ENCODE peak calls at places on chromosomes 4 and X, in ten cellular contexts. O is psoas muscle, D is endodermal cell, J is astrocyte, B is aorta, N is mesendoderm, A is cardiac muscle cell, X is left lung, V is gastrocnemius medialis, C is thoracic aorta. M is an unnamed sample. For H3K4me1 and H3K27me3, the result is how much of the 10 kb centered on the place peaks cover.

GRCh38 chr4:100302061-100303026 is 112.1 kb upstream of the DDIT4L start:
- DNase-seq in N (no peak), J (peak), V (peak), D (no peak), X (no peak), A (peak), C (no peak), O (peak), B (no peak), M (peak)

GRCh38 chr4:33512397-33512796 is 2731.9 kb downstream of the ARAP2 start:
- DNase-seq in X (no peak), C (no peak), O (no peak), N (no peak), B (no peak), V (no peak), A (no peak), D (no peak), J (no peak), M (no peak)

GRCh38 chr4:133320576-133321170 is 171.6 kb downstream of the PCDH10 start:
- DNase-seq in J (peak), D (peak), O (no peak), V (no peak), X (no peak), C (no peak), B (no peak), N (peak), A (peak), M (no peak)

GRCh38 chrX:50333308-50333707 is 128.7 kb downstream of the CCNB3 start:
- DNase-seq in A (no peak), D (no peak), O (no peak), C (no peak), X (peak), V (no peak), J (no peak), B (no peak), N (no peak), M (no peak)

GRCh38 chrX:14875624-14876023 is 2.4 kb downstream of the MOSPD2 start:
- DNase-seq in C (no peak), V (no peak), A (no peak), J (no peak), D (no peak), N (no peak), O (no peak), B (no peak), X (no peak), M (no peak)

GRCh38 chr4:172758586-172759340 is 409.8 kb upstream of the GALNT7 start:
- DNase-seq in V (no peak), D (no peak), C (no peak), J (peak), B (no peak), O (no peak), A (peak), N (no peak), X (no peak), M (no peak)

GRCh38 chr4:182289809-182290208 is 46.6 kb downstream of the TENM3 start:
- DNase-seq in V (no peak), O (no peak), B (no peak), J (no peak), N (peak), X (no peak), D (peak), C (no peak), A (no peak), M (no peak)

GRCh38 chrX:41333994-41334865 is at the start of gene DDX3X:
- DNase-seq in O (peak), V (peak), A (peak), B (peak), J (peak), N (peak), X (peak), C (peak), D (peak), M (peak)

GRCh38 chr4:849478-850175 is 23.7 kb upstream of the CPLX1 start:
- DNase-seq in X (no peak), V (no peak), C (no peak), J (no peak), B (peak), N (no peak), A (no peak), D (no peak), O (peak), M (peak)

GRCh38 chrX:64427787-64428186 is 32.5 kb upstream of the MTMR8 start:
- DNase-seq in N (no peak), C (no peak), X (no peak), A (no peak), J (no peak), O (no peak), V (no peak), B (no peak), D (no peak), M (no peak)

GRCh38 chrX:19549838-19550237 is 34.5 kb upstream of the MAP3K15 start:
- DNase-seq in B (no peak), N (no peak), J (no peak), V (no peak), C (no peak), X (no peak), A (no peak), D (no peak), O (no peak), M (no peak)

GRCh38 chrX:427812-428725 is 41.4 kb upstream of the PPP2R3B start:
- DNase-seq in N (peak), J (no peak), A (no peak), O (no peak), B (no peak), D (peak), V (no peak), C (no peak), X (no peak), M (no peak)

GRCh38 chrX:103878466-103879151 is 46.6 kb upstream of the RAB9B start:
- DNase-seq in X (no peak), O (no peak), V (peak), N (peak), J (peak), C (no peak), A (peak), B (no peak), D (peak), M (no peak)

GRCh38 chr4:127782025-127782274 is 172 bp upstream of the HSPA4L start:
- DNase-seq in A (peak), O (peak), V (no peak), X (peak), D (peak), N (peak), C (peak), J (peak), B (peak), M (peak)

GRCh38 chrX:11193035-11193469 is 81.9 kb downstream of the HCCS start:
- DNase-seq in B (no peak), C (no peak), J (peak), N (no peak), V (peak), A (peak), D (no peak), X (no peak), O (no peak), M (no peak)

GRCh38 chrX:136662976-136663375 is 15.0 kb downstream of the CD40LG start:
- DNase-seq in V (no peak), N (no peak), B (no peak), D (no peak), X (no peak), J (no peak), O (no peak), A (no peak), C (no peak), M (no peak)

GRCh38 chr4:16579866-16580265 is 318.6 kb downstream of the LDB2 start:
- DNase-seq in O (no peak), B (no peak), X (no peak), C (no peak), D (no peak), J (peak), V (no peak), A (no peak), N (no peak), M (no peak)

GRCh38 chr4:58274553-58274952 is 1164.4 kb upstream of the IGFBP7 start:
- DNase-seq in B (no peak), C (no peak), V (no peak), D (no peak), X (no peak), N (no peak), J (no peak), A (no peak), O (no peak), M (peak)

GRCh38 chr4:8760561-8760960 is 111.1 kb downstream of the HMX1 start:
- DNase-seq in D (peak), V (peak), A (no peak), N (no peak), C (no peak), O (no peak), X (peak), J (no peak), B (peak), M (peak)

GRCh38 chrX:46865281-46865680 is 28.4 kb downstream of the RP2 start:
- DNase-seq in N (peak), X (no peak), A (peak), C (no peak), B (no peak), O (no peak), V (no peak), D (no peak), J (peak), M (no peak)

DNA sequence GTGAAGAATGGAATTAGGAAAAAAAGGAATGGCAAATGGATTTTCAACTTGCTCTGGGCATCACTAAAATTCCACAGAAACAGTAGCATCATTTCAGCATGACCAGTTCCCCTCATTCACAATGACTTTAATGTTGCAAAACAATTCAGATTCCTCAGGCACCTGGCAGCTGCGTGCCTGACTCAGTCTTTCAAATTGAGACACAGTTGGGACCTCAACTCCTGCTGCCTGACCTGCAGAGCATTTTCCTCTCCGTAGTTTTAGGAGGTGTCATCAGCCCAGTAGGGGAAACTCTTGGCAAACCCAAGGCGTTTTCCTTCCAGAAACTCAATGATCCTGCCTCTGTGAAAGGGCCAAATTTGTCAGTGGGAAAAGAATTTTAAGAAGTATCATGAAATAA is 388.9 kb downstream of the SPRY1 start:
- DNase-seq in V (peak), D (peak), C (no peak), N (peak), O (peak), J (peak), B (peak), X (no peak), A (peak), M (peak)
- H3K4me1 ChIP-seq in V (under half), D (under half), C (under half), N (under half), O (under half), J (under half), B (under half), X (under half), A (under half), M (under half)

DNA sequence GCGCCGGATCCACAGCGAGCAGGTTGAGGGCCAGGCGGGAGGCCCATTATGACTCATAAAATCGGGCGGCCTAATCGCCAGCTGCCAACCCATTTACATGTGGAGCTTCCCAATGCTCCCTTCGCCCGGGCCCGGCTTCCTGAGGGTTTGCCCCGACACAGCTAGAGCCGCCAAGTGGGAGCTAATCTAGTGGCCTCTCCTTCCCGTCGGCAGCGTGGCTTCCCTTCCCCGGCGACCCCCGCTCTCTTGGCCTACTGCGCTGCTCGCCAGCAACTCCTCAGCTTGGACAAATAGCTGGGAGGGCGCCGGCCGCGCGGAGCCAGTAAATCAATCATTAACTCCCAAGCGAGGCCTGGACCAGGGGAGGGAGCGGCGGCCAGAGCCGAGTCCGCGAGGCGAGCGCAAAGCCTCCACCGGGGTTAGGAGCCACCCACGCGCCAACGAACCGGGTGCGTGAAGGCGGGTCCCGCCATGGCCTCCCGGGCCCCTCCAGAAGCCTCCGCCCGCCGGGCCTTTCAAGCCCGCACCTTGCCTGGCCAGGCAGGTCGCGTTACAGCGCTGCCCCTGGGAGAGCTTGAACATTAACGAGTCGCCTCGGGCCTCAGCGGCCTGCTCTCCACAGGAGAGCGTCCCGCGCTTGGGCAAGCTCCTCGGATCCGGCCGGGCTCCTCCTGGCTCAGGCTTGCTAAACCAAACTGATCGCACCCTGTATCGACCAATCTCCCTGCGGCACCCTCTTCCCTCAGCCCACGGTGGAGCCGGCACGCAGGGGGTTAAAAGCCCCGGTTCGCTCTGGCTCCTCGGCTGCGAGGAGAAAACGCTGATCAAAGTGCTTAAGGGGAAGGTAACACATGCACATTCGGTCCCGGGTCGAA is 10.6 kb upstream of the BCOR start:
- DNase-seq in A (peak), X (peak), O (peak), V (peak), J (no peak), N (peak), C (no peak), D (peak), B (peak), M (peak)
- H3K27me3 ChIP-seq in A (under half), X (half or more), O (under half), V (under half), J (under half), N (under half), C (under half), D (under half), B (under half), M (under half)

GRCh38 chrX:118524344-118524743 is 28.7 kb downstream of the DOCK11 start:
- DNase-seq in O (no peak), X (no peak), N (no peak), V (no peak), B (no peak), J (no peak), A (no peak), C (no peak), D (no peak), M (no peak)

GRCh38 chrX:118523920-118524319 is 28.3 kb downstream of the DOCK11 start:
- DNase-seq in O (no peak), J (no peak), D (no peak), A (no peak), X (no peak), V (no peak), B (no peak), C (no peak), N (no peak), M (no peak)

GRCh38 chrX:118528089-118528753 is 32.6 kb downstream of the DOCK11 start:
- DNase-seq in J (no peak), O (no peak), A (no peak), X (no peak), D (no peak), B (no peak), V (no peak), N (no peak), C (no peak), M (no peak)

GRCh38 chrX:118525146-118525725 is 29.6 kb downstream of the DOCK11 start:
- DNase-seq in V (no peak), J (no peak), B (no peak), A (no peak), D (no peak), O (no peak), X (no peak), N (no peak), C (no peak), M (no peak)

GRCh38 chrX:118526149-118526548 is 30.5 kb downstream of the DOCK11 start:
- DNase-seq in X (no peak), V (no peak), O (no peak), N (no peak), B (no peak), J (no peak), A (peak), D (no peak), C (no peak), M (no peak)
- H3K27ac ChIP-seq in X (no peak), V (no peak), O (no peak), N (no peak), B (no peak), J (no peak), A (peak), D (no peak), C (peak), M (peak)

GRCh38 chr4:72969957-72970356 is 99.6 kb downstream of the COX18 start:
- DNase-seq in D (no peak), C (peak), X (no peak), B (peak), V (no peak), J (peak), N (no peak), A (peak), O (no peak), M (peak)

GRCh38 chr4:72975488-72975784 is 94.1 kb downstream of the COX18 start:
- DNase-seq in J (peak), X (no peak), D (no peak), O (no peak), N (no peak), B (no peak), V (no peak), C (no peak), A (peak), M (no peak)

GRCh38 chr4:72974694-72975487 is 94.6 kb downstream of the COX18 start:
- DNase-seq in N (peak), B (no peak), O (no peak), A (peak), J (peak), X (no peak), C (no peak), V (no peak), D (no peak), M (no peak)

GRCh38 chr4:72970756-72971155 is 98.8 kb downstream of the COX18 start:
- DNase-seq in O (no peak), X (no peak), B (no peak), J (peak), C (no peak), N (no peak), A (no peak), D (no peak), V (no peak), M (no peak)

GRCh38 chr4:72971572-72971971 is 97.9 kb downstream of the COX18 start:
- DNase-seq in X (no peak), B (no peak), C (no peak), V (no peak), D (no peak), N (no peak), J (peak), A (peak), O (no peak), M (no peak)
- H3K4me1 ChIP-seq in X (under half), B (under half), C (half or more), V (under half), D (under half), N (under half), J (under half), A (under half), O (under half), M (under half)

DNA sequence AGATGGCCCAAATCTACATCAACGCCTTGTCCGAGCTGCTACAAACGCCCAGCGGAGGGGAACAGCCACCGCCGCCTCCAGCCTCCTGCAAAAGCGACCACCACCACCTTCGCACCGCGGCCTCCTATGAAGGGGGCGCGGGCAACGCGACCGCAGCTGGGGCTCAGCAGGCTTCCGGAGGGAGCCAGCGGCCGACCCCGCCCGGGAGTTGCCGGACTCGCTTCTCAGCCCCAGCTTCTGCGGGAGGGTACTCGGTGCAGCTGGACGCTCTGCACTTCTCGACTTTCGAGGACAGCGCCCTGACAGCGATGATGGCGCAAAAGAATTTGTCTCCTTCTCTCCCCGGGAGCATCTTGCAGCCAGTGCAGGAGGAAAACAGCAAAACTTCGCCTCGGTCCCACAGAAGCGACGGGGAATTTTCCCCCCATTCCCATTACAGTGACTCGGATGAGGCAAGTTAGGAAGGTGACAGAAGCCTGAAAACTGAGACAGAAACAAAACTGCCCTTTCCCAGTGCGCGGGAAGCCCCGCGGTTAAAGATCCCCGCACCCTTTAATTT is 1.1 kb downstream of the ATOH1 start:
- DNase-seq in J (no peak), X (no peak), O (no peak), B (no peak), C (no peak), N (peak), A (no peak), V (no peak), D (peak), M (no peak)
- H3K27me3 ChIP-seq in J (half or more), X (half or more), O (under half), B (under half), C (under half), N (half or more), A (half or more), V (half or more), D (half or more), M (under half)

GRCh38 chr4:10283761-10284160 is 167.2 kb upstream of the WDR1 start:
- DNase-seq in B (no peak), O (no peak), A (no peak), C (no peak), X (no peak), D (no peak), N (no peak), J (no peak), V (no peak), M (no peak)
- H3K27ac ChIP-seq in B (no peak), O (no peak), A (no peak), C (no peak), X (no peak), D (no peak), N (no peak), J (no peak), V (no peak), M (no peak)

DNA sequence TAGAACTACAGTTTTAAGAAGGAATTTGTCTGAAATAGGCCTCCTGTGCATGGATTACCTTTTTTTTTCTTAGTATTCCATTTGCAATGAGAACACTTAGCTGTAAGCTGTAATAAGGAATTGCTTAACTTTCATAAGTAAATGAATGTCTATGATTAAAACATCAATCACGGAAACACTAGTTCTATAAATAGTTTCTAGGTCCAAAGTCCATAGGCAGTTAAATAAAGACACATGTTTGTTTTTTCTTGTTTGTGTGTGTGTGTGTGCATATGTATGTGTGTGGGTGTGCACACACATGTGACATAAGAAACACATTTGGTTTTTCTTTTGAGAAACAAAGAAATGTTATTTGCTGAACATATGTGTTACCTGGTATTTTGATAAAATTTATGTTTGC is 11.2 kb downstream of the GPRIN3 start:
- DNase-seq in J (no peak), B (no peak), O (no peak), A (no peak), C (no peak), X (no peak), N (no peak), V (no peak), D (no peak), M (no peak)
- H3K4me1 ChIP-seq in J (under half), B (under half), O (under half), A (half or more), C (under half), X (under half), N (under half), V (under half), D (under half), M (under half)

M was measured in right cardiac atrium.